ENCODE peak calls at places on chromosome 13, in nine cellular contexts. O is RWPE1; E is tibial artery; S is caudate nucleus; X is Caco-2; N is activated T-cell treated with anti-CD3 and anti-CD28 coated beads for 1 hour; T is activated effector memory CD4-positive, alpha-beta T cell treated with anti-CD3 and anti-CD28 coated beads, Interleukin-2, amount 50 U/mL, for 16 hours; B is HCEC 1CT; Q is mucosa of descending colon. Z is an unnamed sample.

GRCh38 chr13:106205871-106206270 is 329.6 kb downstream of the EFNB2 start:
- DNase-seq in N (no peak), B (no peak), X (no peak), O (no peak), T (no peak), S (no peak), Q (no peak), E (no peak), Z (no peak)

GRCh38 chr13:80553041-80553440 is 212.1 kb upstream of the SPRY2 start:
- DNase-seq in N (no peak), B (no peak), S (no peak), Q (no peak), O (no peak), E (no peak), X (no peak), T (no peak), Z (no peak)

GRCh38 chr13:79781829-79782540 is 301.0 kb downstream of the NDFIP2 start:
- DNase-seq in O (no peak), E (no peak), Q (no peak), B (no peak), S (no peak), N (no peak), T (no peak), X (no peak), Z (no peak)

GRCh38 chr13:90105881-90106496 is 1241.5 kb upstream of the MIR17HG start:
- DNase-seq in E (no peak), B (peak; percentile 45), N (no peak), X (no peak), T (no peak), O (no peak), S (no peak), Q (no peak), Z (no peak)

GRCh38 chr13:74074723-74075122 is 59.5 kb downstream of the KLF12 start:
- DNase-seq in X (no peak), S (no peak), Q (no peak), N (no peak), B (peak; percentile 52), T (no peak), O (peak; percentile 4), E (no peak), Z (no peak)

GRCh38 chr13:34589581-34589980 is 352.5 kb upstream of the NBEA start:
- DNase-seq in S (no peak), E (no peak), X (no peak), N (no peak), Q (no peak), T (no peak), O (no peak), B (no peak), Z (no peak)

GRCh38 chr13:34372581-34372980 is 554.6 kb downstream of the RFC3 start:
- DNase-seq in Q (no peak), E (no peak), X (no peak), N (no peak), T (no peak), B (no peak), O (no peak), S (no peak), Z (no peak)

GRCh38 chr13:47463726-47464125 is 537.3 kb downstream of the SUCLA2 start:
- DNase-seq in N (no peak), B (peak; percentile 75), T (no peak), Q (no peak), E (no peak), X (no peak), O (no peak), S (no peak), Z (no peak)

Z was measured in Caki2.